ENCODE peak calls at places on chromosomes 16 and 17, in nine cellular contexts. One of them, this sample, is unnamed.

GRCh38 chr17:59972778-59973177 is 8.2 kb upstream of the RNFT1 start:
- DNase-seq in lower lobe of right lung: no peak
- DNase-seq in activated CD8-positive, alpha-beta T cell treated with anti-CD3 and anti-CD28 coated beads for 36 hours: no peak
- DNase-seq in astrocyte of the spinal cord: peak
- DNase-seq in transverse colon: no peak
- DNase-seq in lung: no peak
- DNase-seq in breast epithelium: no peak
- DNase-seq in WTC11: no peak
- DNase-seq in mesothelial cell of epicardium: no peak
- DNase-seq in this sample: no peak

GRCh38 chr17:18248300-18248731 is 10.2 kb downstream of the FLII start:
- DNase-seq in lower lobe of right lung: no peak
- DNase-seq in activated CD8-positive, alpha-beta T cell treated with anti-CD3 and anti-CD28 coated beads for 36 hours: peak
- DNase-seq in astrocyte of the spinal cord: peak
- DNase-seq in transverse colon: peak
- DNase-seq in lung: peak
- DNase-seq in breast epithelium: no peak
- DNase-seq in WTC11: peak
- DNase-seq in mesothelial cell of epicardium: peak
- DNase-seq in this sample: no peak

GRCh38 chr17:64183815-64184397 is 54.0 kb upstream of the ERN1 start:
- DNase-seq in lower lobe of right lung: no peak
- DNase-seq in activated CD8-positive, alpha-beta T cell treated with anti-CD3 and anti-CD28 coated beads for 36 hours: peak
- DNase-seq in astrocyte of the spinal cord: peak
- DNase-seq in transverse colon: no peak
- DNase-seq in lung: no peak
- DNase-seq in breast epithelium: no peak
- DNase-seq in WTC11: no peak
- DNase-seq in mesothelial cell of epicardium: no peak
- DNase-seq in this sample: no peak

GRCh38 chr16:27238591-27238990 is 30.0 kb downstream of the NSMCE1 start:
- DNase-seq in lower lobe of right lung: peak
- DNase-seq in activated CD8-positive, alpha-beta T cell treated with anti-CD3 and anti-CD28 coated beads for 36 hours: no peak
- DNase-seq in astrocyte of the spinal cord: no peak
- DNase-seq in transverse colon: no peak
- DNase-seq in lung: no peak
- DNase-seq in breast epithelium: peak
- DNase-seq in WTC11: no peak
- DNase-seq in mesothelial cell of epicardium: no peak
- DNase-seq in this sample: no peak

GRCh38 chr17:37764383-37764782 is 19.5 kb upstream of the HNF1B start:
- DNase-seq in lower lobe of right lung: no peak
- DNase-seq in activated CD8-positive, alpha-beta T cell treated with anti-CD3 and anti-CD28 coated beads for 36 hours: no peak
- DNase-seq in astrocyte of the spinal cord: no peak
- DNase-seq in transverse colon: no peak
- DNase-seq in lung: no peak
- DNase-seq in breast epithelium: no peak
- DNase-seq in WTC11: no peak
- DNase-seq in mesothelial cell of epicardium: no peak
- DNase-seq in this sample: no peak

GRCh38 chr17:77609553-77610517 is 348.7 kb upstream of the TNRC6C start:
- DNase-seq in lower lobe of right lung: no peak
- DNase-seq in activated CD8-positive, alpha-beta T cell treated with anti-CD3 and anti-CD28 coated beads for 36 hours: peak
- DNase-seq in astrocyte of the spinal cord: no peak
- DNase-seq in transverse colon: peak
- DNase-seq in lung: no peak
- DNase-seq in breast epithelium: no peak
- DNase-seq in WTC11: no peak
- DNase-seq in mesothelial cell of epicardium: peak
- DNase-seq in this sample: no peak

GRCh38 chr17:8447816-8448215 is 12.1 kb downstream of the NDEL1 start:
- DNase-seq in lower lobe of right lung: no peak
- DNase-seq in activated CD8-positive, alpha-beta T cell treated with anti-CD3 and anti-CD28 coated beads for 36 hours: no peak
- DNase-seq in astrocyte of the spinal cord: no peak
- DNase-seq in transverse colon: no peak
- DNase-seq in lung: no peak
- DNase-seq in breast epithelium: no peak
- DNase-seq in WTC11: no peak
- DNase-seq in mesothelial cell of epicardium: no peak
- DNase-seq in this sample: no peak

GRCh38 chr16:13351222-13351621 is 449.8 kb downstream of the SHISA9 start:
- DNase-seq in lower lobe of right lung: no peak
- DNase-seq in activated CD8-positive, alpha-beta T cell treated with anti-CD3 and anti-CD28 coated beads for 36 hours: no peak
- DNase-seq in astrocyte of the spinal cord: no peak
- DNase-seq in transverse colon: no peak
- DNase-seq in lung: no peak
- DNase-seq in breast epithelium: no peak
- DNase-seq in WTC11: no peak
- DNase-seq in mesothelial cell of epicardium: no peak
- DNase-seq in this sample: no peak

GRCh38 chr17:45900723-45901415 is 6.5 kb downstream of the MAPT start:
- DNase-seq in lower lobe of right lung: no peak
- DNase-seq in activated CD8-positive, alpha-beta T cell treated with anti-CD3 and anti-CD28 coated beads for 36 hours: no peak
- DNase-seq in astrocyte of the spinal cord: no peak
- DNase-seq in transverse colon: no peak
- DNase-seq in lung: no peak
- DNase-seq in breast epithelium: no peak
- DNase-seq in WTC11: no peak
- DNase-seq in mesothelial cell of epicardium: no peak
- DNase-seq in this sample: no peak

GRCh38 chr17:18181358-18181757 is 2.3 kb upstream of the ALKBH5 start:
- DNase-seq in lower lobe of right lung: no peak
- DNase-seq in activated CD8-positive, alpha-beta T cell treated with anti-CD3 and anti-CD28 coated beads for 36 hours: peak
- DNase-seq in astrocyte of the spinal cord: no peak
- DNase-seq in transverse colon: no peak
- DNase-seq in lung: no peak
- DNase-seq in breast epithelium: no peak
- DNase-seq in WTC11: no peak
- DNase-seq in mesothelial cell of epicardium: no peak
- DNase-seq in this sample: no peak

GRCh38 chr17:3893003-3893719 is at the start of gene CAMKK1:
- DNase-seq in lower lobe of right lung: peak
- DNase-seq in activated CD8-positive, alpha-beta T cell treated with anti-CD3 and anti-CD28 coated beads for 36 hours: peak
- DNase-seq in astrocyte of the spinal cord: peak
- DNase-seq in transverse colon: peak
- DNase-seq in lung: peak
- DNase-seq in breast epithelium: peak
- DNase-seq in WTC11: peak
- DNase-seq in mesothelial cell of epicardium: peak
- DNase-seq in this sample: peak

GRCh38 chr17:79681101-79681621 is 49.6 kb upstream of the ENPP7 start:
- DNase-seq in lower lobe of right lung: peak
- DNase-seq in activated CD8-positive, alpha-beta T cell treated with anti-CD3 and anti-CD28 coated beads for 36 hours: no peak
- DNase-seq in astrocyte of the spinal cord: no peak
- DNase-seq in transverse colon: no peak
- DNase-seq in lung: no peak
- DNase-seq in breast epithelium: no peak
- DNase-seq in WTC11: no peak
- DNase-seq in mesothelial cell of epicardium: no peak
- DNase-seq in this sample: no peak
- TF ChIP-seq CTCF in lower lobe of right lung: no peak
- TF ChIP-seq CTCF in activated CD8-positive, alpha-beta T cell treated with anti-CD3 and anti-CD28 coated beads for 36 hours: no peak
- TF ChIP-seq CTCF in astrocyte of the spinal cord: no peak
- TF ChIP-seq CTCF in transverse colon: no peak
- TF ChIP-seq CTCF in lung: no peak
- TF ChIP-seq CTCF in breast epithelium: no peak
- TF ChIP-seq CTCF in WTC11: no peak
- TF ChIP-seq CTCF in mesothelial cell of epicardium: no peak
- TF ChIP-seq CTCF in this sample: no peak

GRCh38 chr16:23013484-23013883 is 135.8 kb downstream of the USP31 start:
- DNase-seq in lower lobe of right lung: no peak
- DNase-seq in activated CD8-positive, alpha-beta T cell treated with anti-CD3 and anti-CD28 coated beads for 36 hours: no peak
- DNase-seq in astrocyte of the spinal cord: no peak
- DNase-seq in transverse colon: no peak
- DNase-seq in lung: no peak
- DNase-seq in breast epithelium: no peak
- DNase-seq in WTC11: no peak
- DNase-seq in mesothelial cell of epicardium: no peak
- DNase-seq in this sample: no peak
- TF ChIP-seq CTCF in lower lobe of right lung: no peak
- TF ChIP-seq CTCF in activated CD8-positive, alpha-beta T cell treated with anti-CD3 and anti-CD28 coated beads for 36 hours: no peak
- TF ChIP-seq CTCF in astrocyte of the spinal cord: no peak
- TF ChIP-seq CTCF in transverse colon: no peak
- TF ChIP-seq CTCF in lung: no peak
- TF ChIP-seq CTCF in breast epithelium: no peak
- TF ChIP-seq CTCF in WTC11: no peak
- TF ChIP-seq CTCF in mesothelial cell of epicardium: no peak
- TF ChIP-seq CTCF in this sample: peak

GRCh38 chr17:9839433-9839832 is 13.7 kb downstream of the GLP2R start:
- DNase-seq in lower lobe of right lung: no peak
- DNase-seq in activated CD8-positive, alpha-beta T cell treated with anti-CD3 and anti-CD28 coated beads for 36 hours: no peak
- DNase-seq in astrocyte of the spinal cord: no peak
- DNase-seq in transverse colon: no peak
- DNase-seq in lung: no peak
- DNase-seq in breast epithelium: no peak
- DNase-seq in WTC11: peak
- DNase-seq in mesothelial cell of epicardium: no peak
- DNase-seq in this sample: no peak
- TF ChIP-seq CTCF in lower lobe of right lung: no peak
- TF ChIP-seq CTCF in activated CD8-positive, alpha-beta T cell treated with anti-CD3 and anti-CD28 coated beads for 36 hours: no peak
- TF ChIP-seq CTCF in astrocyte of the spinal cord: peak
- TF ChIP-seq CTCF in transverse colon: no peak
- TF ChIP-seq CTCF in lung: no peak
- TF ChIP-seq CTCF in breast epithelium: no peak
- TF ChIP-seq CTCF in WTC11: no peak
- TF ChIP-seq CTCF in mesothelial cell of epicardium: no peak
- TF ChIP-seq CTCF in this sample: no peak

GRCh38 chr16:662095-662494 is 5.8 kb upstream of the RHOT2 start:
- DNase-seq in lower lobe of right lung: no peak
- DNase-seq in activated CD8-positive, alpha-beta T cell treated with anti-CD3 and anti-CD28 coated beads for 36 hours: no peak
- DNase-seq in astrocyte of the spinal cord: no peak
- DNase-seq in transverse colon: no peak
- DNase-seq in lung: no peak
- DNase-seq in breast epithelium: no peak
- DNase-seq in WTC11: no peak
- DNase-seq in mesothelial cell of epicardium: no peak
- DNase-seq in this sample: no peak

GRCh38 chr16:662597-662996 is 5.3 kb upstream of the RHOT2 start:
- DNase-seq in lower lobe of right lung: no peak
- DNase-seq in activated CD8-positive, alpha-beta T cell treated with anti-CD3 and anti-CD28 coated beads for 36 hours: no peak
- DNase-seq in astrocyte of the spinal cord: no peak
- DNase-seq in transverse colon: no peak
- DNase-seq in lung: no peak
- DNase-seq in breast epithelium: no peak
- DNase-seq in WTC11: no peak
- DNase-seq in mesothelial cell of epicardium: no peak
- DNase-seq in this sample: no peak

GRCh38 chr16:660132-660458 is 7.8 kb upstream of the RHOT2 start:
- DNase-seq in lower lobe of right lung: no peak
- DNase-seq in activated CD8-positive, alpha-beta T cell treated with anti-CD3 and anti-CD28 coated beads for 36 hours: no peak
- DNase-seq in astrocyte of the spinal cord: no peak
- DNase-seq in transverse colon: no peak
- DNase-seq in lung: no peak
- DNase-seq in breast epithelium: no peak
- DNase-seq in WTC11: no peak
- DNase-seq in mesothelial cell of epicardium: no peak
- DNase-seq in this sample: no peak

GRCh38 chr16:660459-661183 is 7.3 kb upstream of the RHOT2 start:
- DNase-seq in lower lobe of right lung: peak
- DNase-seq in activated CD8-positive, alpha-beta T cell treated with anti-CD3 and anti-CD28 coated beads for 36 hours: peak
- DNase-seq in astrocyte of the spinal cord: peak
- DNase-seq in transverse colon: peak
- DNase-seq in lung: peak
- DNase-seq in breast epithelium: peak
- DNase-seq in WTC11: peak
- DNase-seq in mesothelial cell of epicardium: peak
- DNase-seq in this sample: no peak

GRCh38 chr16:661184-661821 is 6.6 kb upstream of the RHOT2 start:
- DNase-seq in lower lobe of right lung: no peak
- DNase-seq in activated CD8-positive, alpha-beta T cell treated with anti-CD3 and anti-CD28 coated beads for 36 hours: no peak
- DNase-seq in astrocyte of the spinal cord: no peak
- DNase-seq in transverse colon: no peak
- DNase-seq in lung: no peak
- DNase-seq in breast epithelium: no peak
- DNase-seq in WTC11: no peak
- DNase-seq in mesothelial cell of epicardium: no peak
- DNase-seq in this sample: no peak
- TF ChIP-seq CTCF in lower lobe of right lung: no peak
- TF ChIP-seq CTCF in activated CD8-positive, alpha-beta T cell treated with anti-CD3 and anti-CD28 coated beads for 36 hours: no peak
- TF ChIP-seq CTCF in astrocyte of the spinal cord: no peak
- TF ChIP-seq CTCF in transverse colon: no peak
- TF ChIP-seq CTCF in lung: no peak
- TF ChIP-seq CTCF in breast epithelium: peak
- TF ChIP-seq CTCF in WTC11: no peak
- TF ChIP-seq CTCF in mesothelial cell of epicardium: peak
- TF ChIP-seq CTCF in this sample: no peak

GRCh38 chr16:69141936-69142335 is 9.5 kb downstream of the UTP4 start:
- DNase-seq in lower lobe of right lung: no peak
- DNase-seq in activated CD8-positive, alpha-beta T cell treated with anti-CD3 and anti-CD28 coated beads for 36 hours: no peak
- DNase-seq in astrocyte of the spinal cord: no peak
- DNase-seq in transverse colon: no peak
- DNase-seq in lung: no peak
- DNase-seq in breast epithelium: no peak
- DNase-seq in WTC11: no peak
- DNase-seq in mesothelial cell of epicardium: no peak
- DNase-seq in this sample: no peak

GRCh38 chr16:69133555-69133954 is 1.1 kb downstream of the UTP4 start:
- DNase-seq in lower lobe of right lung: no peak
- DNase-seq in activated CD8-positive, alpha-beta T cell treated with anti-CD3 and anti-CD28 coated beads for 36 hours: no peak
- DNase-seq in astrocyte of the spinal cord: no peak
- DNase-seq in transverse colon: no peak
- DNase-seq in lung: no peak
- DNase-seq in breast epithelium: no peak
- DNase-seq in WTC11: no peak
- DNase-seq in mesothelial cell of epicardium: no peak
- DNase-seq in this sample: no peak

GRCh38 chr16:69143116-69143515 is 10.7 kb downstream of the UTP4 start:
- DNase-seq in lower lobe of right lung: no peak
- DNase-seq in activated CD8-positive, alpha-beta T cell treated with anti-CD3 and anti-CD28 coated beads for 36 hours: no peak
- DNase-seq in astrocyte of the spinal cord: no peak
- DNase-seq in transverse colon: peak
- DNase-seq in lung: no peak
- DNase-seq in breast epithelium: no peak
- DNase-seq in WTC11: no peak
- DNase-seq in mesothelial cell of epicardium: no peak
- DNase-seq in this sample: no peak

GRCh38 chr16:69141014-69141413 is 8.6 kb downstream of the UTP4 start:
- DNase-seq in lower lobe of right lung: no peak
- DNase-seq in activated CD8-positive, alpha-beta T cell treated with anti-CD3 and anti-CD28 coated beads for 36 hours: no peak
- DNase-seq in astrocyte of the spinal cord: no peak
- DNase-seq in transverse colon: no peak
- DNase-seq in lung: no peak
- DNase-seq in breast epithelium: no peak
- DNase-seq in WTC11: no peak
- DNase-seq in mesothelial cell of epicardium: no peak
- DNase-seq in this sample: no peak

GRCh38 chr16:69138608-69139007 is 6.2 kb downstream of the UTP4 start:
- DNase-seq in lower lobe of right lung: no peak
- DNase-seq in activated CD8-positive, alpha-beta T cell treated with anti-CD3 and anti-CD28 coated beads for 36 hours: no peak
- DNase-seq in astrocyte of the spinal cord: no peak
- DNase-seq in transverse colon: no peak
- DNase-seq in lung: no peak
- DNase-seq in breast epithelium: no peak
- DNase-seq in WTC11: no peak
- DNase-seq in mesothelial cell of epicardium: no peak
- DNase-seq in this sample: no peak
- TF ChIP-seq CTCF in lower lobe of right lung: no peak
- TF ChIP-seq CTCF in activated CD8-positive, alpha-beta T cell treated with anti-CD3 and anti-CD28 coated beads for 36 hours: no peak
- TF ChIP-seq CTCF in astrocyte of the spinal cord: no peak
- TF ChIP-seq CTCF in transverse colon: no peak
- TF ChIP-seq CTCF in lung: no peak
- TF ChIP-seq CTCF in breast epithelium: no peak
- TF ChIP-seq CTCF in WTC11: no peak
- TF ChIP-seq CTCF in mesothelial cell of epicardium: no peak
- TF ChIP-seq CTCF in this sample: no peak

This sample was measured in type B pancreatic cell.